ENCODE peak calls at places on chromosome 1, in ten cellular contexts. A is stimulated activated CD4-positive, alpha-beta T cell treated with anti-CD3 and anti-CD28 coated beads, Interleukin-2, amount 100 ng/mL, for 48 hours; G is activated naive CD4-positive, alpha-beta T cell; X is stimulated activated naive B cell treated with anti-CD40 and anti-IgM and Interleukin-4, amounts not matched to agents 10 μg/mL and 1 μg/mL and 100 μg/mL, for 72 hours; I is endothelial cell; K is BE2C; E is cardiac septum; S is mesothelial cell of epicardium; J is heart left ventricle; F is lower leg skin. P is an unnamed sample.

GRCh38 chr1:53070621-53071020 is 8.6 kb downstream of the PODN start:
- DNase-seq in K (no peak), S (peak; percentile 20), A (no peak), I (no peak), X (no peak), F (peak; percentile 79), J (peak; percentile 22), G (no peak), E (peak; percentile 69), P (no peak)

GRCh38 chr1:225746361-225747179 is 31.1 kb upstream of the SRP9 start:
- DNase-seq in I (peak; percentile 9), E (peak; percentile 85), G (no peak), A (no peak), S (no peak), K (peak; percentile 43), J (peak; percentile 83), F (peak; percentile 92), X (no peak), P (peak; percentile 39)

GRCh38 chr1:76901158-76901767 is 34.0 kb downstream of the ST6GALNAC5 start:
- DNase-seq in S (no peak), F (no peak), X (peak; percentile 15), G (no peak), K (peak; percentile 42), J (no peak), I (peak; percentile 60), A (peak; percentile 15), E (no peak), P (peak; percentile 45)

GRCh38 chr1:222817529-222817928 is 2.7 kb downstream of the DISP1 start:
- DNase-seq in A (no peak), K (no peak), I (no peak), J (no peak), X (peak; percentile 9), S (no peak), G (no peak), F (no peak), E (no peak), P (no peak)

GRCh38 chr1:156592910-156593732 is 1.5 kb downstream of the NAXE start:
- DNase-seq in X (no peak), J (no peak), F (no peak), G (no peak), K (no peak), E (no peak), A (no peak), S (no peak), I (no peak), P (no peak)

GRCh38 chr1:62689524-62689923 is 1.3 kb upstream of the DOCK7 start:
- DNase-seq in X (no peak), A (no peak), J (no peak), S (no peak), F (no peak), G (no peak), I (no peak), K (no peak), E (no peak), P (no peak)

GRCh38 chr1:8423702-8424538 is 106.0 kb downstream of the SLC45A1 start:
- DNase-seq in S (peak; percentile 76), J (peak; percentile 73), G (peak; percentile 14), K (peak; percentile 62), I (peak; percentile 70), E (peak; percentile 79), A (peak; percentile 46), F (peak; percentile 91), X (peak; percentile 59), P (peak; percentile 65)

GRCh38 chr1:48470506-48470905 is 1.5 kb downstream of the SPATA6 start:
- DNase-seq in F (no peak), E (no peak), J (peak; percentile 66), S (no peak), X (no peak), G (no peak), A (no peak), K (no peak), I (peak; percentile 11), P (peak; percentile 19)

GRCh38 chr1:63600248-63600647 is 7.0 kb downstream of the PGM1 start:
- DNase-seq in I (no peak), S (no peak), K (no peak), A (no peak), J (no peak), F (no peak), X (no peak), G (no peak), E (no peak), P (no peak)

GRCh38 chr1:201285846-201286245 is 2.5 kb downstream of the PKP1 start:
- DNase-seq in G (no peak), A (no peak), S (no peak), X (no peak), F (no peak), I (no peak), E (no peak), K (no peak), J (no peak), P (no peak)

GRCh38 chr1:117113199-117113598 is 8.3 kb downstream of the TRIM45 start:
- DNase-seq in J (no peak), X (no peak), F (no peak), A (no peak), S (no peak), G (no peak), K (no peak), I (no peak), E (no peak), P (no peak)

GRCh38 chr1:219350621-219351020 is 176.9 kb downstream of the LYPLAL1 start:
- DNase-seq in A (no peak), I (no peak), S (no peak), K (no peak), E (no peak), X (no peak), F (no peak), J (no peak), G (no peak), P (no peak)

GRCh38 chr1:103125219-103125618 is 16.9 kb upstream of the COL11A1 start:
- DNase-seq in F (no peak), G (no peak), K (no peak), J (no peak), S (no peak), I (no peak), E (no peak), A (no peak), X (no peak), P (no peak)

GRCh38 chr1:198880818-198881597 is 242.2 kb downstream of the PTPRC start:
- DNase-seq in G (no peak), S (no peak), A (no peak), K (no peak), J (no peak), F (no peak), E (no peak), X (no peak), I (no peak), P (no peak)

GRCh38 chr1:4108741-4109625 is 208.9 kb upstream of the C1orf174 start:
- DNase-seq in F (no peak), J (no peak), G (no peak), I (no peak), E (peak; percentile 57), X (no peak), A (no peak), K (no peak), S (no peak), P (peak; percentile 4)

GRCh38 chr1:216222302-216222701 is 200.9 kb downstream of the USH2A start:
- DNase-seq in J (no peak), K (no peak), G (no peak), X (no peak), E (no peak), A (no peak), I (no peak), F (no peak), S (no peak), P (no peak)

GRCh38 chr1:32014937-32015363 is 1.3 kb downstream of the KHDRBS1 start:
- DNase-seq in E (no peak), K (no peak), F (no peak), G (no peak), A (no peak), I (no peak), S (no peak), J (no peak), X (no peak), P (no peak)

GRCh38 chr1:178023181-178023618 is 53.3 kb upstream of the SEC16B start:
- DNase-seq in J (no peak), E (no peak), G (no peak), S (no peak), X (no peak), K (no peak), A (no peak), I (no peak), F (no peak), P (no peak)

GRCh38 chr1:5577255-5578040 is 414.8 kb downstream of the NPHP4 start:
- DNase-seq in E (no peak), G (no peak), F (peak; percentile 52), X (no peak), K (no peak), A (no peak), S (peak; percentile 27), I (no peak), J (no peak), P (no peak)

GRCh38 chr1:242057745-242058115 is 58.8 kb upstream of the MAP1LC3C start:
- DNase-seq in I (no peak), X (no peak), F (no peak), G (no peak), S (no peak), K (peak; percentile 36), J (no peak), E (no peak), A (no peak), P (no peak)

GRCh38 chr1:191099696-191100095 is 622.0 kb upstream of the BRINP3 start:
- DNase-seq in E (no peak), F (no peak), S (no peak), A (no peak), K (no peak), G (no peak), X (no peak), J (no peak), I (no peak), P (no peak)

GRCh38 chr1:172661107-172661506 is 2.2 kb downstream of the FASLG start:
- DNase-seq in G (no peak), J (no peak), X (no peak), I (no peak), A (no peak), S (no peak), E (no peak), F (no peak), K (no peak), P (no peak)

GRCh38 chr1:65147424-65148177 is 402 bp upstream of the AK4 start:
- DNase-seq in A (peak; percentile 31), G (no peak), J (peak; percentile 64), X (peak; percentile 24), E (peak; percentile 85), K (peak; percentile 23), I (peak; percentile 44), F (peak; percentile 89), S (peak; percentile 62), P (peak; percentile 44)

GRCh38 chr1:29438991-29439390 is 202.7 kb downstream of the PTPRU start:
- DNase-seq in E (peak; percentile 9), I (no peak), X (no peak), K (no peak), G (no peak), J (no peak), A (no peak), F (peak; percentile 66), S (no peak), P (no peak)

GRCh38 chr1:43065191-43065590 is 106.5 kb upstream of the SLC2A1 start:
- DNase-seq in A (no peak), I (no peak), E (no peak), K (no peak), J (no peak), G (no peak), F (peak; percentile 87), S (no peak), X (no peak), P (peak; percentile 19)

GRCh38 chr1:196466656-196467055 is 141.6 kb downstream of the KCNT2 start:
- DNase-seq in K (no peak), G (no peak), F (no peak), E (no peak), I (no peak), J (no peak), A (no peak), S (no peak), X (no peak), P (no peak)

GRCh38 chr1:56525463-56526155 is 53.8 kb downstream of the PLPP3 start:
- DNase-seq in K (no peak), G (no peak), J (no peak), X (peak; percentile 65), I (no peak), S (no peak), F (no peak), E (peak; percentile 84), A (no peak), P (no peak)

GRCh38 chr1:9689011-9689706 is 37.6 kb downstream of the PIK3CD start:
- DNase-seq in A (peak; percentile 76), X (peak; percentile 52), E (peak; percentile 90), K (peak; percentile 76), G (peak; percentile 40), S (peak; percentile 83), F (peak; percentile 96), J (peak; percentile 86), I (peak; percentile 93), P (peak; percentile 68)

P was measured in cerebellar cortex.